ENCODE peak calls at places on chromosomes 3 and 15, in eight cellular contexts. X, U, B, E, Z, C, S and G are unnamed samples.

GRCh38 chr3:120126016-120126415 is 31.8 kb upstream of the GSK3B start:
- DNase-seq in X (no peak), U (no peak), B (no peak), E (no peak), Z (no peak), C (no peak), S (no peak), G (no peak)

GRCh38 chr3:141360888-141361598 is 7.3 kb upstream of the ZBTB38 start:
- DNase-seq in X (peak; percentile 11), U (no peak), B (no peak), E (no peak), Z (peak; percentile 93), C (peak; percentile 69), S (no peak), G (no peak)

GRCh38 chr3:140469491-140469890 is 208.4 kb upstream of the TRIM42 start:
- DNase-seq in X (no peak), U (no peak), B (no peak), E (no peak), Z (peak; percentile 11), C (no peak), S (no peak), G (no peak)

GRCh38 chr3:60176614-60177013 is 1074.6 kb downstream of the FHIT start:
- DNase-seq in X (no peak), U (no peak), B (no peak), E (no peak), Z (no peak), C (no peak), S (no peak), G (no peak)

GRCh38 chr15:29854413-29854812 is 32.1 kb upstream of the TJP1 start:
- DNase-seq in X (no peak), U (no peak), B (no peak), E (no peak), Z (no peak), C (peak; percentile 27), S (no peak), G (no peak)

GRCh38 chr15:101615414-101615985 is 36.7 kb downstream of the TM2D3 start:
- DNase-seq in X (no peak), U (no peak), B (no peak), E (no peak), Z (no peak), C (no peak), S (peak; percentile 84), G (no peak)

GRCh38 chr3:46931631-46932441 is 44.7 kb downstream of the CCDC12 start:
- DNase-seq in X (peak; percentile 30), U (peak; percentile 73), B (no peak), E (no peak), Z (peak; percentile 30), C (no peak), S (no peak), G (no peak)

GRCh38 chr3:196694202-196694638 is 17.8 kb downstream of the CEP19 start:
- DNase-seq in X (peak; percentile 66), U (no peak), B (no peak), E (no peak), Z (no peak), C (no peak), S (no peak), G (no peak)

GRCh38 chr3:35044185-35044584 is 595.1 kb upstream of the ARPP21 start:
- DNase-seq in X (no peak), U (no peak), B (no peak), E (no peak), Z (no peak), C (no peak), S (no peak), G (no peak)

GRCh38 chr15:101127503-101128076 is 124.3 kb downstream of the CHSY1 start:
- DNase-seq in X (peak; percentile 61), U (peak; percentile 88), B (peak; percentile 31), E (peak; percentile 61), Z (peak; percentile 99), C (no peak), S (peak; percentile 46), G (peak; percentile 70)

GRCh38 chr3:184748219-184749135 is 36.6 kb upstream of the MAGEF1 start:
- DNase-seq in X (no peak), U (no peak), B (no peak), E (peak; percentile 28), Z (no peak), C (peak; percentile 57), S (no peak), G (no peak)

GRCh38 chr15:40050788-40051615 is 12.0 kb upstream of the SRP14 start:
- DNase-seq in X (no peak), U (no peak), B (no peak), E (no peak), Z (no peak), C (peak; percentile 77), S (no peak), G (no peak)

GRCh38 chr15:90465140-90465929 is 64.4 kb upstream of the CRTC3 start:
- DNase-seq in X (no peak), U (no peak), B (no peak), E (peak; percentile 5), Z (peak; percentile 75), C (no peak), S (no peak), G (no peak)

GRCh38 chr15:33074942-33075341 is 119.6 kb downstream of the FMN1 start:
- DNase-seq in X (no peak), U (no peak), B (no peak), E (no peak), Z (no peak), C (no peak), S (no peak), G (no peak)

GRCh38 chr3:69250014-69250413 is 127.6 kb upstream of the LMOD3 start:
- DNase-seq in X (no peak), U (no peak), B (peak; percentile 13), E (peak; percentile 75), Z (peak; percentile 48), C (peak; percentile 87), S (no peak), G (no peak)

GRCh38 chr15:19987389-19988048 is 554.1 kb downstream of the GOLGA6L6 start:
- DNase-seq in X (no peak), U (no peak), B (no peak), E (peak; percentile 3), Z (no peak), C (peak; percentile 39), S (no peak), G (no peak)

GRCh38 chr3:30372837-30373236 is 233.6 kb upstream of the TGFBR2 start:
- DNase-seq in X (no peak), U (no peak), B (no peak), E (no peak), Z (no peak), C (no peak), S (no peak), G (no peak)

GRCh38 chr3:100709840-100710235 is 544 bp downstream of the TFG start:
- DNase-seq in X (no peak), U (peak; percentile 69), B (peak; percentile 5), E (peak; percentile 25), Z (no peak), C (peak; percentile 77), S (no peak), G (no peak)

GRCh38 chr3:153639634-153640033 is 477.6 kb downstream of the RAP2B start:
- DNase-seq in X (no peak), U (no peak), B (no peak), E (no peak), Z (no peak), C (no peak), S (no peak), G (no peak)